ENCODE peak calls at places on chromosomes 2 and 18, in five cellular contexts. One of them, this sample, is unnamed.

GRCh38 chr2:222709191-222709891 is 37.9 kb downstream of the MOGAT1 start:
- DNase-seq in 8988T: peak
- DNase-seq in stimulated activated CD4-positive, alpha-beta T cell treated with anti-CD3 and anti-CD28 coated beads, Interleukin-12 subunit alpha, Interleukin-12 subunit beta, amount 100 ng/mL, for 24 hours: no peak
- DNase-seq in aorta: peak
- DNase-seq in nephron progenitor cell: peak
- DNase-seq in this sample: peak

GRCh38 chr2:152189622-152190495 is 14.3 kb upstream of the STAM2 start:
- DNase-seq in aorta: no peak
- DNase-seq in nephron progenitor cell: peak
- DNase-seq in 8988T: no peak
- DNase-seq in stimulated activated CD4-positive, alpha-beta T cell treated with anti-CD3 and anti-CD28 coated beads, Interleukin-12 subunit alpha, Interleukin-12 subunit beta, amount 100 ng/mL, for 24 hours: no peak
- DNase-seq in this sample: peak

GRCh38 chr2:20578895-20579825 is 71.7 kb downstream of the HS1BP3 start:
- DNase-seq in aorta: peak
- DNase-seq in stimulated activated CD4-positive, alpha-beta T cell treated with anti-CD3 and anti-CD28 coated beads, Interleukin-12 subunit alpha, Interleukin-12 subunit beta, amount 100 ng/mL, for 24 hours: no peak
- DNase-seq in 8988T: peak
- DNase-seq in nephron progenitor cell: no peak
- DNase-seq in this sample: no peak

GRCh38 chr2:66869076-66869475 is 434.2 kb downstream of the MEIS1 start:
- DNase-seq in stimulated activated CD4-positive, alpha-beta T cell treated with anti-CD3 and anti-CD28 coated beads, Interleukin-12 subunit alpha, Interleukin-12 subunit beta, amount 100 ng/mL, for 24 hours: no peak
- DNase-seq in 8988T: no peak
- DNase-seq in nephron progenitor cell: no peak
- DNase-seq in aorta: no peak
- DNase-seq in this sample: no peak

GRCh38 chr2:149180226-149180875 is 141.9 kb downstream of the LYPD6B start:
- DNase-seq in 8988T: no peak
- DNase-seq in stimulated activated CD4-positive, alpha-beta T cell treated with anti-CD3 and anti-CD28 coated beads, Interleukin-12 subunit alpha, Interleukin-12 subunit beta, amount 100 ng/mL, for 24 hours: no peak
- DNase-seq in aorta: no peak
- DNase-seq in nephron progenitor cell: no peak
- DNase-seq in this sample: no peak

GRCh38 chr2:10424916-10425505 is 23.1 kb downstream of the ODC1 start:
- DNase-seq in stimulated activated CD4-positive, alpha-beta T cell treated with anti-CD3 and anti-CD28 coated beads, Interleukin-12 subunit alpha, Interleukin-12 subunit beta, amount 100 ng/mL, for 24 hours: no peak
- DNase-seq in nephron progenitor cell: no peak
- DNase-seq in 8988T: no peak
- DNase-seq in aorta: no peak
- DNase-seq in this sample: no peak

GRCh38 chr2:39228413-39229209 is 15.2 kb downstream of the CDKL4 start:
- DNase-seq in aorta: no peak
- DNase-seq in nephron progenitor cell: no peak
- DNase-seq in 8988T: no peak
- DNase-seq in stimulated activated CD4-positive, alpha-beta T cell treated with anti-CD3 and anti-CD28 coated beads, Interleukin-12 subunit alpha, Interleukin-12 subunit beta, amount 100 ng/mL, for 24 hours: no peak
- DNase-seq in this sample: peak

GRCh38 chr18:79540914-79541301 is 138.7 kb upstream of the CTDP1 start:
- DNase-seq in stimulated activated CD4-positive, alpha-beta T cell treated with anti-CD3 and anti-CD28 coated beads, Interleukin-12 subunit alpha, Interleukin-12 subunit beta, amount 100 ng/mL, for 24 hours: no peak
- DNase-seq in 8988T: no peak
- DNase-seq in aorta: peak
- DNase-seq in nephron progenitor cell: no peak
- DNase-seq in this sample: no peak

GRCh38 chr2:69960821-69961220 is 610 bp downstream of the ASPRV1 start:
- DNase-seq in nephron progenitor cell: no peak
- DNase-seq in aorta: no peak
- DNase-seq in stimulated activated CD4-positive, alpha-beta T cell treated with anti-CD3 and anti-CD28 coated beads, Interleukin-12 subunit alpha, Interleukin-12 subunit beta, amount 100 ng/mL, for 24 hours: no peak
- DNase-seq in 8988T: no peak
- DNase-seq in this sample: no peak

GRCh38 chr2:109139002-109139401 is 10.0 kb downstream of the SH3RF3 start:
- DNase-seq in aorta: no peak
- DNase-seq in 8988T: no peak
- DNase-seq in stimulated activated CD4-positive, alpha-beta T cell treated with anti-CD3 and anti-CD28 coated beads, Interleukin-12 subunit alpha, Interleukin-12 subunit beta, amount 100 ng/mL, for 24 hours: no peak
- DNase-seq in nephron progenitor cell: no peak
- DNase-seq in this sample: no peak

GRCh38 chr18:75588412-75588811 is 160.9 kb upstream of the SMIM21 start:
- DNase-seq in stimulated activated CD4-positive, alpha-beta T cell treated with anti-CD3 and anti-CD28 coated beads, Interleukin-12 subunit alpha, Interleukin-12 subunit beta, amount 100 ng/mL, for 24 hours: no peak
- DNase-seq in 8988T: no peak
- DNase-seq in aorta: no peak
- DNase-seq in nephron progenitor cell: no peak
- DNase-seq in this sample: no peak

GRCh38 chr2:158291544-158292175 is 164.9 kb downstream of the CCDC148 start:
- DNase-seq in stimulated activated CD4-positive, alpha-beta T cell treated with anti-CD3 and anti-CD28 coated beads, Interleukin-12 subunit alpha, Interleukin-12 subunit beta, amount 100 ng/mL, for 24 hours: no peak
- DNase-seq in nephron progenitor cell: no peak
- DNase-seq in 8988T: no peak
- DNase-seq in aorta: no peak
- DNase-seq in this sample: no peak

GRCh38 chr2:160751021-160751420 is 257.4 kb upstream of the RBMS1 start:
- DNase-seq in 8988T: no peak
- DNase-seq in stimulated activated CD4-positive, alpha-beta T cell treated with anti-CD3 and anti-CD28 coated beads, Interleukin-12 subunit alpha, Interleukin-12 subunit beta, amount 100 ng/mL, for 24 hours: no peak
- DNase-seq in nephron progenitor cell: no peak
- DNase-seq in aorta: no peak
- DNase-seq in this sample: peak

GRCh38 chr2:231960810-231961348 is 634 bp upstream of the DIS3L2 start:
- DNase-seq in stimulated activated CD4-positive, alpha-beta T cell treated with anti-CD3 and anti-CD28 coated beads, Interleukin-12 subunit alpha, Interleukin-12 subunit beta, amount 100 ng/mL, for 24 hours: no peak
- DNase-seq in aorta: no peak
- DNase-seq in nephron progenitor cell: no peak
- DNase-seq in 8988T: no peak
- DNase-seq in this sample: no peak

GRCh38 chr2:50649626-50650397 is 382.1 kb downstream of the NRXN1 start:
- DNase-seq in nephron progenitor cell: no peak
- DNase-seq in aorta: no peak
- DNase-seq in 8988T: no peak
- DNase-seq in stimulated activated CD4-positive, alpha-beta T cell treated with anti-CD3 and anti-CD28 coated beads, Interleukin-12 subunit alpha, Interleukin-12 subunit beta, amount 100 ng/mL, for 24 hours: no peak
- DNase-seq in this sample: no peak

GRCh38 chr2:46770622-46771021 is 145.0 kb downstream of the MCFD2 start:
- DNase-seq in 8988T: no peak
- DNase-seq in nephron progenitor cell: no peak
- DNase-seq in stimulated activated CD4-positive, alpha-beta T cell treated with anti-CD3 and anti-CD28 coated beads, Interleukin-12 subunit alpha, Interleukin-12 subunit beta, amount 100 ng/mL, for 24 hours: no peak
- DNase-seq in aorta: no peak
- DNase-seq in this sample: no peak

GRCh38 chr18:57353940-57354461 is 1.6 kb downstream of the ST8SIA3 start:
- DNase-seq in nephron progenitor cell: peak
- DNase-seq in 8988T: no peak
- DNase-seq in stimulated activated CD4-positive, alpha-beta T cell treated with anti-CD3 and anti-CD28 coated beads, Interleukin-12 subunit alpha, Interleukin-12 subunit beta, amount 100 ng/mL, for 24 hours: no peak
- DNase-seq in aorta: no peak
- DNase-seq in this sample: peak

GRCh38 chr2:57475391-57475790 is 571.2 kb upstream of the VRK2 start:
- DNase-seq in 8988T: no peak
- DNase-seq in aorta: no peak
- DNase-seq in nephron progenitor cell: no peak
- DNase-seq in stimulated activated CD4-positive, alpha-beta T cell treated with anti-CD3 and anti-CD28 coated beads, Interleukin-12 subunit alpha, Interleukin-12 subunit beta, amount 100 ng/mL, for 24 hours: no peak
- DNase-seq in this sample: no peak

GRCh38 chr2:140154271-140154670 is 1374.1 kb upstream of the NXPH2 start:
- DNase-seq in 8988T: no peak
- DNase-seq in stimulated activated CD4-positive, alpha-beta T cell treated with anti-CD3 and anti-CD28 coated beads, Interleukin-12 subunit alpha, Interleukin-12 subunit beta, amount 100 ng/mL, for 24 hours: no peak
- DNase-seq in aorta: no peak
- DNase-seq in nephron progenitor cell: peak
- DNase-seq in this sample: no peak

GRCh38 chr18:44798433-44799048 is 117.9 kb downstream of the SETBP1 start:
- DNase-seq in 8988T: no peak
- DNase-seq in aorta: no peak
- DNase-seq in stimulated activated CD4-positive, alpha-beta T cell treated with anti-CD3 and anti-CD28 coated beads, Interleukin-12 subunit alpha, Interleukin-12 subunit beta, amount 100 ng/mL, for 24 hours: no peak
- DNase-seq in nephron progenitor cell: no peak
- DNase-seq in this sample: no peak

GRCh38 chr2:195094330-195094729 is 562.7 kb upstream of the SLC39A10 start:
- DNase-seq in stimulated activated CD4-positive, alpha-beta T cell treated with anti-CD3 and anti-CD28 coated beads, Interleukin-12 subunit alpha, Interleukin-12 subunit beta, amount 100 ng/mL, for 24 hours: no peak
- DNase-seq in aorta: no peak
- DNase-seq in nephron progenitor cell: no peak
- DNase-seq in 8988T: no peak
- DNase-seq in this sample: no peak

GRCh38 chr18:48928787-48929186 is 22.0 kb downstream of the SMAD7 start:
- DNase-seq in aorta: peak
- DNase-seq in stimulated activated CD4-positive, alpha-beta T cell treated with anti-CD3 and anti-CD28 coated beads, Interleukin-12 subunit alpha, Interleukin-12 subunit beta, amount 100 ng/mL, for 24 hours: no peak
- DNase-seq in nephron progenitor cell: no peak
- DNase-seq in 8988T: no peak
- DNase-seq in this sample: no peak

GRCh38 chr2:197308635-197309368 is 1.8 kb downstream of the ANKRD44 start:
- DNase-seq in 8988T: no peak
- DNase-seq in nephron progenitor cell: no peak
- DNase-seq in aorta: no peak
- DNase-seq in stimulated activated CD4-positive, alpha-beta T cell treated with anti-CD3 and anti-CD28 coated beads, Interleukin-12 subunit alpha, Interleukin-12 subunit beta, amount 100 ng/mL, for 24 hours: no peak
- DNase-seq in this sample: no peak

GRCh38 chr2:158923180-158923594 is 45.3 kb upstream of the TANC1 start:
- DNase-seq in stimulated activated CD4-positive, alpha-beta T cell treated with anti-CD3 and anti-CD28 coated beads, Interleukin-12 subunit alpha, Interleukin-12 subunit beta, amount 100 ng/mL, for 24 hours: no peak
- DNase-seq in aorta: no peak
- DNase-seq in 8988T: no peak
- DNase-seq in nephron progenitor cell: peak
- DNase-seq in this sample: peak

GRCh38 chr18:63208676-63209075 is 110.9 kb downstream of the BCL2 start:
- DNase-seq in 8988T: no peak
- DNase-seq in nephron progenitor cell: no peak
- DNase-seq in aorta: no peak
- DNase-seq in stimulated activated CD4-positive, alpha-beta T cell treated with anti-CD3 and anti-CD28 coated beads, Interleukin-12 subunit alpha, Interleukin-12 subunit beta, amount 100 ng/mL, for 24 hours: no peak
- DNase-seq in this sample: no peak

GRCh38 chr2:218051908-218052307 is 17.1 kb upstream of the RUFY4 start:
- DNase-seq in 8988T: no peak
- DNase-seq in nephron progenitor cell: no peak
- DNase-seq in stimulated activated CD4-positive, alpha-beta T cell treated with anti-CD3 and anti-CD28 coated beads, Interleukin-12 subunit alpha, Interleukin-12 subunit beta, amount 100 ng/mL, for 24 hours: no peak
- DNase-seq in aorta: no peak
- DNase-seq in this sample: no peak

GRCh38 chr2:73836141-73836943 is 7.6 kb downstream of the STAMBP start:
- DNase-seq in stimulated activated CD4-positive, alpha-beta T cell treated with anti-CD3 and anti-CD28 coated beads, Interleukin-12 subunit alpha, Interleukin-12 subunit beta, amount 100 ng/mL, for 24 hours: no peak
- DNase-seq in 8988T: no peak
- DNase-seq in nephron progenitor cell: no peak
- DNase-seq in aorta: no peak
- DNase-seq in this sample: no peak

GRCh38 chr2:150872919-150873772 is 385.7 kb upstream of the RND3 start:
- DNase-seq in aorta: no peak
- DNase-seq in nephron progenitor cell: peak
- DNase-seq in stimulated activated CD4-positive, alpha-beta T cell treated with anti-CD3 and anti-CD28 coated beads, Interleukin-12 subunit alpha, Interleukin-12 subunit beta, amount 100 ng/mL, for 24 hours: no peak
- DNase-seq in 8988T: no peak
- DNase-seq in this sample: peak

This sample was measured in SK-N-DZ.